ENCODE peak calls at places on chromosomes 4 and X, in seven cellular contexts. O is left ventricle myocardium inferior, M is ovary, N is retinal pigment epithelial cell, S is aorta, C is brain microvascular endothelial cell, A is mesenchymal stem cell. H is an unnamed sample.

GRCh38 chr4:155119006-155119405 is 89.4 kb upstream of the NPY2R start:
- DNase-seq in A (no peak), N (no peak), S (no peak), M (no peak), C (no peak), O (no peak), H (no peak)

GRCh38 chr4:64465263-64465662 is 56.0 kb upstream of the TECRL start:
- DNase-seq in C (peak), N (peak), S (no peak), M (no peak), O (no peak), A (no peak), H (peak)

GRCh38 chrX:44020693-44021092 is 47.5 kb upstream of the NDP start:
- DNase-seq in N (no peak), M (no peak), A (peak), S (no peak), O (no peak), C (no peak), H (no peak)

GRCh38 chrX:138765061-138765460 is 53.5 kb upstream of the FGF13 start:
- DNase-seq in S (no peak), C (no peak), M (no peak), O (no peak), N (no peak), A (no peak), H (no peak)

GRCh38 chr4:139740121-139740520 is 74.5 kb downstream of the MGST2 start:
- DNase-seq in C (no peak), S (no peak), A (no peak), N (no peak), O (no peak), M (no peak), H (no peak)

GRCh38 chr4:30968926-30969325 is 248.8 kb downstream of the PCDH7 start:
- DNase-seq in A (no peak), O (no peak), S (no peak), M (no peak), N (no peak), C (no peak), H (no peak)

GRCh38 chrX:129793604-129794191 is 13.9 kb downstream of the SASH3 start:
- DNase-seq in C (no peak), N (no peak), S (no peak), O (no peak), A (no peak), M (no peak), H (no peak)

GRCh38 chr4:3440979-3441500 is 728 bp upstream of the HGFAC start:
- DNase-seq in A (peak), M (no peak), O (no peak), C (no peak), N (no peak), S (no peak), H (peak)

GRCh38 chr4:105619193-105619931 is 66.9 kb downstream of the ARHGEF38 start:
- DNase-seq in S (peak), N (peak), A (no peak), O (peak), C (no peak), M (peak), H (no peak)

GRCh38 chr4:163679189-163679588 is 184.7 kb downstream of the TMA16 start:
- DNase-seq in C (peak), A (no peak), M (no peak), O (no peak), N (no peak), S (no peak), H (peak)

GRCh38 chr4:74004668-74005067 is 6.2 kb upstream of the CXCL5 start:
- DNase-seq in O (no peak), C (no peak), N (no peak), A (no peak), S (no peak), M (no peak), H (no peak)

GRCh38 chr4:74006009-74006476 is 7.6 kb upstream of the CXCL5 start:
- DNase-seq in S (no peak), O (no peak), A (peak), C (no peak), M (no peak), N (no peak), H (peak)

GRCh38 chr4:74000301-74000700 is 1.8 kb upstream of the CXCL5 start:
- DNase-seq in S (no peak), O (no peak), A (no peak), M (no peak), N (no peak), C (no peak), H (no peak)

GRCh38 chr4:74009307-74009706 is 10.8 kb upstream of the CXCL5 start:
- DNase-seq in N (no peak), C (no peak), M (no peak), O (no peak), A (no peak), S (no peak), H (no peak)

GRCh38 chr4:74005528-74005927 is 7.1 kb upstream of the CXCL5 start:
- DNase-seq in O (no peak), N (no peak), C (no peak), A (no peak), S (no peak), M (no peak), H (no peak)
- H3K4me3 ChIP-seq in O (no peak), N (no peak), C (no peak), A (no peak), S (no peak), M (no peak), H (no peak)

GRCh38 chrX:154373340-154374306 is 811 bp downstream of the FLNA start:
- DNase-seq in A (peak), N (no peak), C (peak), S (no peak), O (peak), M (peak), H (peak)

GRCh38 chrX:154372612-154373022 is 1.8 kb downstream of the FLNA start:
- DNase-seq in S (no peak), O (no peak), N (no peak), C (peak), A (peak), M (no peak), H (no peak)

GRCh38 chrX:154376768-154377167 is 2.3 kb upstream of the EMD start:
- DNase-seq in C (no peak), N (no peak), S (no peak), M (peak), A (no peak), O (no peak), H (no peak)

GRCh38 chrX:154374361-154375155 is at the start of gene FLNA:
- DNase-seq in C (no peak), O (peak), M (peak), A (peak), S (peak), N (no peak), H (no peak)

DNA sequence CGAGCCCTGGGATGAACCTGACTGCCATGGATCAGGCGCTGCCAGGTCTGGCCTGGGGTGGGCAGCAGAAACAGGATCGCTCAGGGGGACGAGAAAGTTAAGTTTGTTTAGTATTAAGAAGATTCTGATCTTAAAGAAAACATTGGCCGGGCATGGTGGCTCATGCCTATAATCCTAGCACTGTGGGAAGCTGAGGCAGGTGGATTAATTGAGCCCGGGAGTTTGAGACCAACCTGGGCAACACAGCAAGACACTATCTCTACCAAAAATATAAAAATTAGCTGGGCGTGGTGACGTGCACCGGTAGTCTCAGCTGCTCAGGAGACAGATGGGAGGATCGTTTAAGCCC is 696 bp upstream of the FLNA start:
- DNase-seq in A (no peak), N (no peak), C (no peak), O (no peak), S (no peak), M (no peak), H (no peak)
- H3K4me3 ChIP-seq in A (peak), N (peak), C (no peak), O (peak), S (no peak), M (peak), H (no peak)

DNA sequence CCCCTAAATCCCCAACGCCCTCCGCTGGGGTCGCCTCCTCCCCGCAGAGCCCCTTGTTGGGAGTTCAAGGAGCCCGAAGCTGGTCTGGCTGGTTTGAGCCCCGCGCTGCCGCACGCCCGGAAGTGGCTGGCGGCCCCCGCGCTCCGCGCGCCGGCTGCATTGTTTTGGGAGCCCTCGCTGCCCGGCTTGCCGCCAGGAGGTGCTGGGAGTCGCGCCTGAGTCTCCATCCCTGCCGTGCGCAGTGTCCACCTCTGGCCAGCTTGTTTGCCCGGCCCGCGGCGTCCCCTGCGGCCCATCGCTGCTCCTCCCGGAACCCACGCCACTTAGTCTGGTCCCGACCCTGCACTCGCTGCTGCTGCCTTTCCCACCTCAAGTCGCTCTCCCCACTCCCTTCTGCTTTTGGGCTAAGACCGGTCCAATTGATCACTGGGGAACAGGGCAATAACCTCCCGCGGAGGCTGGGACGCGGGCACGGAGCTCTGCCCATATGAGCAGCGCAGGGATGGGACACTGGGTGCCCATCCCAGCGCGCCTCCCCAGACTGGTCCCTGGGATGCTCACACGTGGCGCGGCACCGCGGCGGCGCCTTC is 2.2 kb upstream of the SFRP2 start:
- DNase-seq in C (no peak), N (no peak), S (peak), O (no peak), A (peak), M (no peak), H (peak)
- H3K4me3 ChIP-seq in C (peak), N (peak), S (no peak), O (peak), A (peak), M (no peak), H (no peak)

DNA sequence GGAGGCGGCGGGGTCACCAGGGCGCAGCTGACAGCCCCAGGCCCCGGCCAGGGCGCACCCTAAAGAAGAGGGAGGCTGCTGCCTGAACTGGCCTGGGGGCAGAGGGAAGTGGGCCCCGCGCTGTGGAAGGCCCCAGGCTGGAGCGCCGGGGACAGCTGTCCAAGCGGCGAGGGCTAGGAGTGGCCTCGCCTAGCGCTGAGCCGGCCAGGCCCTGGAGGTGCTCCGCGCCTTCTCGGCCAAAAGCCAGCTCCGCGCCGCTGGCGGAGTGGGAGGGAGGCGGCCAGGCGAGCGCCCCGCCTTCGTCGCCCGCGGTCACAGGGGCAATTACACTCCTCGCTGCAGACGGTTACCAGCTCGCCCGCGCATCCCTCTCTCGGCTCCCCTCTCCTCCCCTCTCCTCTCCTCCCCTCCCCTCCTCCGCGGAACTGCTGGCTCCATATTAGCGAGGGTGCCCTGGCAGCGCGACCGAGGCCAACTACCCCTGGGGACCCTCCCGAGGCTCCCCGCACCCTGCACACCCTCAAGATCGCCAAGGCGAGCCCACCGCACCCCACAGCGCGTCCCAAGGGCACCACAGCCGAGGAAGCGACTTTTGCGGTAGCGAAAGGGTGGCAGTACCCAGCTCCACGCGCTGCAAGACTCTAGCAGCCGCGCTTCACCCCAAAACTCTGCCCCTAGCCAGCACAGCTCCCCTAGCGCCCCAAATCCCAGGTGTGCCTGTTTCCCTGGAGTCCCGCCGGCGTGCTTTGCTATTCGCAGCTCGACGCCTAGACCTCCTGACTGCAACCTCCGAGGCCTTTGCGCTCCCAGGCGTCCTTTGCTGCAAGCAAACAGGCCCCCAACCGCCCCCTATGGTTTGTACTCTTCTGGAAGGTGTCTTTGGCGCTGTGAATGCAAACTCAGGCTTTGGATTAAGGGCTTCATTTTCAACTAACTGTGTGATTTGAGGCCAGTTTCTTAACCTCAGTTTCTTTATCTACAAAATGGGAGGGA is 91.4 kb downstream of the BCOR start:
- DNase-seq in S (peak), M (peak), N (no peak), O (peak), A (peak), C (no peak), H (no peak)
- H3K4me3 ChIP-seq in S (no peak), M (no peak), N (no peak), O (peak), A (no peak), C (no peak), H (no peak)